ENCODE peak calls at places on chromosomes 5 and 9, in ten cellular contexts. H is NCI-H460; V is ELR; T is prostate gland; C is ACHN; A is effector CD4-positive, alpha-beta T cell; J is NCI-H2081; R is T-helper 2 cell; S is GM03348; X is HFF-Myc. I is an unnamed sample.
A peak's percentile ranks its signal among the peaks of the same experiment; 100 is the strongest.

GRCh38 chr5:173331956-173332479 is 3.8 kb upstream of the STC2 start:
- DNase-seq in R (peak; percentile 24), T (peak; percentile 70), S (peak; percentile 90), H (peak; percentile 79), X (peak; percentile 69), V (peak; percentile 89), C (peak; percentile 74), J (peak; percentile 71), A (peak; percentile 30), I (peak; percentile 70)

GRCh38 chr9:132163457-132163875 is 1.6 kb downstream of the NTNG2 start:
- DNase-seq in R (no peak), V (peak; percentile 38), S (peak; percentile 44), A (no peak), H (no peak), C (peak; percentile 30), J (no peak), X (no peak), T (no peak), I (peak; percentile 20)

GRCh38 chr9:8062459-8062858 is 262.9 kb upstream of the DMAC1 start:
- DNase-seq in A (no peak), V (no peak), R (no peak), S (no peak), H (no peak), C (no peak), J (no peak), X (no peak), T (no peak), I (no peak)

GRCh38 chr5:98705841-98706240 is 67.6 kb upstream of the RGMB start:
- DNase-seq in A (no peak), R (no peak), C (no peak), T (no peak), J (no peak), H (no peak), X (no peak), S (no peak), V (peak; percentile 10), I (peak; percentile 50)

GRCh38 chr5:73822989-73823339 is 197.0 kb downstream of the ARHGEF28 start:
- DNase-seq in A (no peak), R (no peak), T (peak; percentile 21), C (peak; percentile 43), J (no peak), S (no peak), X (no peak), V (peak; percentile 33), H (no peak), I (peak; percentile 56)

GRCh38 chr9:134025606-134026541 is 593 bp downstream of the BRD3OS start:
- DNase-seq in J (no peak), C (peak; percentile 31), R (no peak), V (peak; percentile 67), T (no peak), S (peak; percentile 60), A (peak; percentile 24), X (peak; percentile 9), H (peak; percentile 14), I (peak; percentile 37)

GRCh38 chr5:88545348-88545747 is 276.7 kb upstream of the TMEM161B start:
- DNase-seq in T (no peak), J (no peak), X (no peak), A (no peak), H (no peak), V (no peak), R (no peak), C (no peak), S (no peak), I (no peak)

GRCh38 chr9:15329539-15330109 is 22.6 kb upstream of the TTC39B start:
- DNase-seq in A (no peak), H (no peak), J (no peak), T (no peak), V (no peak), R (no peak), C (no peak), S (no peak), X (no peak), I (no peak)

GRCh38 chr5:176559683-176560082 is 10.5 kb downstream of the CDHR2 start:
- DNase-seq in S (no peak), X (no peak), J (no peak), A (no peak), T (no peak), V (no peak), R (no peak), C (no peak), H (no peak), I (no peak)

GRCh38 chr5:2587189-2588031 is 164.1 kb downstream of the IRX2 start:
- DNase-seq in R (no peak), T (no peak), C (no peak), X (no peak), S (no peak), A (no peak), H (no peak), J (no peak), V (no peak), I (no peak)

GRCh38 chr5:175325681-175326080 is 118.3 kb downstream of the DRD1 start:
- DNase-seq in H (no peak), J (no peak), T (no peak), V (no peak), C (peak; percentile 17), X (no peak), A (no peak), R (no peak), S (no peak), I (peak; percentile 66)

GRCh38 chr9:116303270-116303904 is 149.8 kb downstream of the PAPPA start:
- DNase-seq in X (no peak), S (no peak), J (no peak), H (no peak), A (no peak), T (no peak), C (no peak), R (no peak), V (no peak), I (no peak)

GRCh38 chr9:70390922-70391321 is 23.5 kb downstream of the KLF9 start:
- DNase-seq in H (no peak), X (no peak), A (no peak), J (no peak), R (no peak), S (no peak), T (no peak), C (no peak), V (no peak), I (peak; percentile 68)

GRCh38 chr5:59724482-59725392 is 168.8 kb downstream of the PDE4D start:
- DNase-seq in R (no peak), X (no peak), C (peak; percentile 58), S (peak; percentile 55), H (peak; percentile 52), A (no peak), T (no peak), V (peak; percentile 68), J (peak; percentile 37), I (peak; percentile 68)

GRCh38 chr9:91845839-91846238 is 104.2 kb downstream of the ROR2 start:
- DNase-seq in S (no peak), C (no peak), R (no peak), T (no peak), X (no peak), H (no peak), A (no peak), J (no peak), V (no peak), I (peak; percentile 5)

GRCh38 chr9:121607434-121608248 is 43.8 kb upstream of the DAB2IP start:
- DNase-seq in C (no peak), S (peak; percentile 33), J (no peak), V (peak; percentile 52), A (no peak), R (no peak), H (no peak), T (no peak), X (no peak), I (peak; percentile 77)

GRCh38 chr5:160240350-160240749 is 11.0 kb downstream of the FABP6 start:
- DNase-seq in V (no peak), S (no peak), C (no peak), J (no peak), H (no peak), X (no peak), R (no peak), A (no peak), T (no peak), I (no peak)

GRCh38 chr5:63401434-63402046 is 560.7 kb downstream of the HTR1A start:
- DNase-seq in C (peak; percentile 49), S (peak; percentile 40), H (peak; percentile 61), T (peak; percentile 23), A (no peak), V (peak; percentile 53), X (peak; percentile 4), J (peak; percentile 3), R (no peak), I (peak; percentile 23)

GRCh38 chr5:100623719-100624118 is 88.5 kb downstream of the FAM174A start:
- DNase-seq in A (no peak), R (no peak), V (peak; percentile 64), X (no peak), H (peak; percentile 23), C (peak; percentile 49), J (peak; percentile 2), T (no peak), S (peak; percentile 31), I (peak; percentile 18)

GRCh38 chr5:154483654-154484392 is 5.8 kb upstream of the HAND1 start:
- DNase-seq in R (no peak), X (no peak), J (no peak), H (no peak), V (no peak), T (no peak), S (no peak), C (no peak), A (no peak), I (no peak)

GRCh38 chr5:172874647-172875371 is 40.8 kb downstream of the ERGIC1 start:
- DNase-seq in S (no peak), X (no peak), A (no peak), R (no peak), J (no peak), C (no peak), V (no peak), H (no peak), T (no peak), I (no peak)

GRCh38 chr5:63820557-63820956 is 141.7 kb downstream of the HTR1A start:
- DNase-seq in C (no peak), V (no peak), A (no peak), T (no peak), J (peak; percentile 26), S (no peak), H (no peak), R (no peak), X (no peak), I (no peak)

GRCh38 chr5:44236040-44236439 is 153.2 kb downstream of the FGF10 start:
- DNase-seq in J (no peak), C (no peak), R (no peak), S (no peak), V (no peak), T (no peak), X (no peak), A (no peak), H (no peak), I (no peak)

GRCh38 chr9:23826120-23826629 is at the start of gene ELAVL2:
- DNase-seq in H (peak; percentile 93), X (peak; percentile 15), T (peak; percentile 34), V (peak; percentile 57), C (no peak), R (no peak), J (peak; percentile 86), A (no peak), S (peak; percentile 90), I (peak; percentile 99)

GRCh38 chr5:169803077-169803981 is 166.3 kb downstream of the DOCK2 start:
- DNase-seq in X (peak; percentile 76), C (no peak), J (no peak), A (no peak), T (no peak), R (no peak), S (peak; percentile 86), H (peak; percentile 52), V (peak; percentile 96), I (peak; percentile 44)

GRCh38 chr9:110058304-110058953 is 149.5 kb downstream of the C9orf152 start:
- DNase-seq in T (no peak), V (peak; percentile 73), R (no peak), X (no peak), C (peak; percentile 75), H (peak; percentile 50), A (peak; percentile 43), J (peak; percentile 67), S (no peak), I (peak; percentile 73)

GRCh38 chr9:19994296-19994695 is 205.5 kb upstream of the SLC24A2 start:
- DNase-seq in R (no peak), C (peak; percentile 96), S (no peak), V (peak; percentile 66), A (no peak), J (no peak), X (no peak), H (no peak), T (no peak), I (peak; percentile 97)

GRCh38 chr5:100537946-100538345 is 2.8 kb downstream of the FAM174A start:
- DNase-seq in V (no peak), S (no peak), X (no peak), R (no peak), A (no peak), J (no peak), T (no peak), H (no peak), C (no peak), I (no peak)

I was measured in M059J.